ENCODE peak calls at places on chromosomes 4 and X, in nine cellular contexts. I is GM06990, N is stomach, G is RWPE1, J is GM12865, V is A549, Y is GM13976, K is psoas muscle, Q is progenitor cell of endocrine pancreas. E is an unnamed sample.

GRCh38 chr4:173506780-173507211 is 23.2 kb downstream of the HAND2 start:
- DNase-seq in Y (peak), N (no peak), J (no peak), G (no peak), Q (peak), I (no peak), V (no peak), K (no peak), E (peak)

GRCh38 chr4:24104173-24104572 is 214.3 kb upstream of the PPARGC1A start:
- DNase-seq in Q (no peak), K (no peak), J (no peak), Y (no peak), I (no peak), V (no peak), N (no peak), G (no peak), E (no peak)

GRCh38 chrX:46837543-46838481 is 969 bp downstream of the RP2 start:
- DNase-seq in N (no peak), V (no peak), J (peak), I (no peak), G (peak), K (no peak), Y (peak), Q (no peak), E (peak)

GRCh38 chrX:67545772-67546495 is 2.1 kb downstream of the AR start:
- DNase-seq in V (peak), N (no peak), G (no peak), J (no peak), Q (no peak), Y (peak), K (peak), I (no peak), E (no peak)

GRCh38 chr4:102308032-102308799 is 37.1 kb downstream of the SLC39A8 start:
- DNase-seq in V (peak), J (no peak), G (no peak), Q (no peak), K (no peak), I (no peak), Y (no peak), N (no peak), E (no peak)

GRCh38 chr4:1502976-1503375 is 96.7 kb upstream of the NKX1-1 start:
- DNase-seq in K (peak), G (no peak), I (no peak), N (no peak), V (no peak), J (no peak), Q (no peak), Y (no peak), E (no peak)

GRCh38 chrX:101219116-101219839 is at the start of gene DRP2:
- DNase-seq in J (no peak), N (no peak), G (peak), Y (no peak), Q (no peak), V (no peak), I (no peak), K (no peak), E (no peak)

GRCh38 chr4:87971866-87972265 is 3.6 kb upstream of the SPP1 start:
- DNase-seq in J (no peak), G (no peak), V (no peak), I (no peak), Q (no peak), N (no peak), Y (no peak), K (no peak), E (no peak)

GRCh38 chr4:74189331-74190043 is 31.6 kb downstream of the MTHFD2L start:
- DNase-seq in Q (no peak), I (peak), Y (peak), V (peak), N (no peak), G (peak), J (peak), K (no peak), E (peak)

GRCh38 chr4:109708990-109709389 is 5.7 kb upstream of the CASP6 start:
- DNase-seq in Y (peak), I (no peak), J (peak), G (no peak), N (no peak), Q (no peak), K (no peak), V (no peak), E (peak)

GRCh38 chrX:113743069-113743468 is 840.8 kb upstream of the HTR2C start:
- DNase-seq in V (no peak), Y (no peak), N (no peak), I (no peak), Q (no peak), G (no peak), J (peak), K (no peak), E (no peak)

GRCh38 chr4:156198511-156198910 is 244.8 kb upstream of the CTSO start:
- DNase-seq in I (no peak), Q (no peak), J (no peak), K (peak), N (no peak), G (no peak), Y (no peak), V (no peak), E (no peak)

GRCh38 chr4:99117876-99118693 is 26.0 kb downstream of the ADH4 start:
- DNase-seq in K (no peak), Q (no peak), G (no peak), N (no peak), V (peak), I (no peak), Y (peak), J (peak), E (peak)

GRCh38 chrX:151396042-151396826 is 772 bp upstream of the VMA21 start:
- DNase-seq in N (no peak), J (peak), Q (no peak), I (peak), G (peak), V (no peak), K (no peak), Y (peak), E (peak)

GRCh38 chr4:37845201-37845600 is 18.7 kb downstream of the PGM2 start:
- DNase-seq in I (no peak), G (no peak), Q (no peak), N (no peak), J (no peak), V (no peak), K (no peak), Y (no peak), E (no peak)

GRCh38 chr4:71713611-71714203 is 70.2 kb downstream of the GC start:
- DNase-seq in Y (no peak), G (peak), J (peak), V (peak), Q (no peak), N (no peak), I (no peak), K (no peak), E (peak)

GRCh38 chr4:77126844-77127614 is 30.0 kb upstream of the CCNG2 start:
- DNase-seq in K (no peak), I (peak), J (peak), N (no peak), V (no peak), Q (no peak), G (no peak), Y (peak), E (peak)

GRCh38 chr4:24169956-24170355 is 280.1 kb upstream of the PPARGC1A start:
- DNase-seq in J (no peak), Y (no peak), V (no peak), N (no peak), K (no peak), G (no peak), Q (no peak), I (no peak), E (no peak)

GRCh38 chr4:53558061-53558801 is 33.1 kb downstream of the LNX1 start:
- DNase-seq in J (no peak), K (no peak), Q (no peak), N (no peak), I (no peak), G (peak), V (no peak), Y (no peak), E (no peak)

GRCh38 chr4:56907009-56907408 is 691 bp upstream of the REST start:
- DNase-seq in J (no peak), Q (no peak), Y (no peak), N (no peak), G (peak), I (no peak), K (no peak), V (no peak), E (peak)

GRCh38 chr4:77037736-77038135 is 38.1 kb downstream of the CCNI start:
- DNase-seq in Y (no peak), G (no peak), Q (no peak), K (no peak), J (no peak), N (no peak), V (no peak), I (no peak), E (no peak)

GRCh38 chrX:38225093-38225492 is 4.4 kb upstream of the SRPX start:
- DNase-seq in G (no peak), K (no peak), Y (no peak), V (peak), N (no peak), Q (no peak), I (no peak), J (no peak), E (no peak)

GRCh38 chr4:11420327-11420726 is 8.4 kb downstream of the HS3ST1 start:
- DNase-seq in K (no peak), J (no peak), V (no peak), Y (no peak), I (no peak), Q (no peak), G (no peak), N (no peak), E (no peak)
- TF ChIP-seq CTCF in K (no peak), J (no peak), V (no peak), Y (no peak), I (no peak), Q (no peak), G (no peak), N (no peak), E (no peak)

GRCh38 chrX:131621650-131622049 is 77.8 kb downstream of the OR13H1 start:
- DNase-seq in J (no peak), Q (no peak), V (no peak), Y (no peak), G (no peak), I (no peak), N (no peak), K (no peak), E (no peak)

DNA sequence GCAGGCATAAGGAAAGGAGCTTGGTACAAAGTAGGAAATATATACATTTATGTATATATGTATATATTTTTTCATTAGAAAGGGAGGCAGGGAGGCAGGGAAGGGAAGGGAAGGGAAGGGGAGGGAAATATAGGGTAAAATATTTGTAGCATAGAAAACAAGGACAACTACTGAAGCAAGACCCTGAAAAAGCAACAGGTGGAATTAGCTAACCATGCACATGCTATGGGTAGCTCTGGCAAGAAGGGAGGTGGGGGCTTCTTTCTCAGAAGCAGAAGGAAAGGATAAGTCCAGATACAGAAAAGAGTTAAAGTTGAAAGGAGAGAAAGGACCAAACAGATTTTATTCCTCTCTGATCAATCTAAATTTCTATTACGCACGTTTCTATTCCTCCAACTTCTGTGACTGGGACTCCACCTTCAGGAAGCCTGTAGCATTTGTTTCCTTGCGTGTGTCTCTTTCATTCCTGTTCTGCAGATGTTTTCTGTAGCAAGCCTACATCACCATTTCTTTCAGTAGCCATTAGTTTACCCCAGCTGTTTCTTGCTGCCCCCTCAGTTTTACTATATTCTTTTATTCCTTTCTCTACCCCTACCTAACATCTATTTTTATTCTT is 82.9 kb downstream of the OR13H1 start:
- DNase-seq in Y (no peak), G (no peak), J (no peak), V (peak), Q (no peak), N (no peak), I (no peak), K (no peak), E (no peak)
- TF ChIP-seq CTCF in Y (no peak), G (no peak), J (no peak), V (peak), Q (peak), N (no peak), I (no peak), K (no peak), E (no peak)

DNA sequence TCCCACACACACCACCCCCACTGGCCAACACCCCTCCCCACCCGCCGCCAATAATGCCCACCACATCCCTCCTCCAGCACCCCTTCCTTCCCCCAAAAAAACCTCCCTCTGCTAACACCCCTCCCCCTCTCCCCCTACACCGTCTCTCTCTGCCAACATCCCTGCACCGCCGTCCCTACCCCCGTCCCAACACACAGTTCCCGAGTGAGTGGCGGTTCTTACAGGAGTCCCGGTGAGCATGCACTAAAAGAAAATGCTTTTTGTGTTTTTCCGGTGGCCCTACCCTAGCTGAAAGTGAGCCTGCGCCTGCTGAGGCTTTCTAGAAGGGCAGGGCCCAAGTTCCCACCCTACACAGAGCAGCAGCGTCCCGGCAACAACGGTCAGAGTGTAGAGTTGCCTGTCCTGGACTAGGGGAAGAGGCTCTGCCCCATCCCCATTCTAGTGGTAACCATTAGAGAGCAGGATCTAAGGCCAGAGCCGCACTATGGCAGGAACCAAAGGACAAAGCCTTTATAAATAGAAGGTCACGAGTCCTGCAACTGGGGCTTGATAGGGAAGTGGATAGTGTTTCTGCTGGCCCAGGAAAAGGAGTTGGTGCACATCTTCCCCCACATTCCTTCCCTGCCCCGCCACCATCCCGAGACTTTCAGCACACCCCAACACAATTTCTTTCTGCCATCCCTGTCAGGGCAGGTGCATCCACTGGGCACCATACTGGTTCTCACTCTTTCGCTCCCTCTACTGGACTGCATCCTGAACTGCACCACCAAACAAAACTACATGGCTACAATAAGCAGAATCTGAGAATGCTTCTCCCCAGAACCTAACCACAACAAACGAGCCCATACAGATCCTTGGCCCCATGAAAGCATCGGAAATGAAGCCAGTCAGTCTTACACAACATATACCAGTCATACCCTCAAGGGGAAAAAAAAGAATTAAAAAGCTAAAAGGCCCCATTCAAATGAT is 78.1 kb upstream of the PAGE3 start:
- DNase-seq in I (no peak), K (no peak), V (peak), N (peak), J (peak), Y (peak), Q (no peak), G (peak), E (peak)
- TF ChIP-seq CTCF in I (peak), K (peak), V (no peak), N (no peak), J (peak), Y (peak), Q (peak), G (peak), E (peak)

GRCh38 chrX:119574394-119575266 is at the start of gene UBE2A:
- DNase-seq in I (peak), K (peak), Q (peak), Y (peak), J (peak), N (peak), V (peak), G (peak), E (peak)
- TF ChIP-seq CTCF in I (no peak), K (peak), Q (peak), Y (peak), J (no peak), N (peak), V (peak), G (peak), E (no peak)

GRCh38 chr4:147736458-147736857 is 4.6 kb downstream of the ARHGAP10 start:
- DNase-seq in J (peak), I (no peak), Q (no peak), G (peak), Y (no peak), N (no peak), V (no peak), K (no peak), E (no peak)
- TF ChIP-seq CTCF in J (no peak), I (no peak), Q (no peak), G (no peak), Y (no peak), N (no peak), V (no peak), K (no peak), E (no peak)

GRCh38 chrX:70032797-70033196 is 16.9 kb downstream of the AWAT2 start:
- DNase-seq in I (no peak), J (no peak), G (no peak), Y (no peak), V (no peak), K (no peak), Q (no peak), N (no peak), E (no peak)
- TF ChIP-seq CTCF in I (no peak), J (no peak), G (no peak), Y (no peak), V (no peak), K (no peak), Q (no peak), N (no peak), E (no peak)

GRCh38 chrX:102745513-102746133 is 25.1 kb downstream of the GPRASP3 start:
- DNase-seq in V (no peak), N (no peak), G (no peak), Y (no peak), Q (no peak), I (no peak), K (no peak), J (no peak), E (no peak)

GRCh38 chrX:102739642-102740041 is 19.1 kb downstream of the GPRASP3 start:
- DNase-seq in K (no peak), Q (no peak), G (no peak), Y (no peak), I (no peak), V (no peak), N (no peak), J (no peak), E (no peak)

GRCh38 chrX:102746134-102746584 is 25.6 kb downstream of the GPRASP3 start:
- DNase-seq in K (peak), Q (no peak), N (peak), G (no peak), J (no peak), V (no peak), Y (peak), I (no peak), E (peak)

GRCh38 chrX:102744307-102744706 is 23.8 kb downstream of the GPRASP3 start:
- DNase-seq in I (no peak), Q (no peak), N (no peak), J (no peak), G (no peak), K (no peak), V (no peak), Y (no peak), E (no peak)
- TF ChIP-seq CTCF in I (no peak), Q (no peak), N (no peak), J (no peak), G (no peak), K (no peak), V (no peak), Y (no peak), E (no peak)

GRCh38 chr4:139227729-139228404 is 50.8 kb upstream of the ELF2 start:
- DNase-seq in K (no peak), Y (no peak), N (no peak), Q (no peak), G (no peak), I (no peak), J (peak), V (peak), E (peak)
- TF ChIP-seq CTCF in K (peak), Y (peak), N (no peak), Q (no peak), G (no peak), I (peak), J (peak), V (no peak), E (peak)

GRCh38 chr4:180550106-180550505 is 1693.1 kb upstream of the TENM3 start:
- DNase-seq in V (no peak), N (no peak), Q (no peak), Y (no peak), K (no peak), G (no peak), J (no peak), I (no peak), E (no peak)
- TF ChIP-seq CTCF in V (no peak), N (no peak), Q (no peak), Y (no peak), K (no peak), G (no peak), J (no peak), I (no peak), E (no peak)